ENCODE peak calls at places on chromosomes 5 and 9, in four cellular contexts. One of them, this sample, is unnamed.
A peak's percentile ranks its signal among the peaks of the same experiment; 100 is the strongest.

GRCh38 chr5:77015938-77016569 is 14.2 kb upstream of the AGGF1 start:
- DNase-seq in HepG2: peak; percentile 12
- DNase-seq in K562: peak; percentile 66
- DNase-seq in GM12878: no peak
- DNase-seq in this sample: no peak

GRCh38 chr9:4237748-4238511 is 61.9 kb downstream of the GLIS3 start:
- DNase-seq in HepG2: no peak
- DNase-seq in K562: no peak
- DNase-seq in GM12878: no peak
- DNase-seq in this sample: no peak

GRCh38 chr5:82168294-82168693 is 109.9 kb downstream of the RPS23 start:
- DNase-seq in HepG2: no peak
- DNase-seq in K562: no peak
- DNase-seq in GM12878: no peak
- DNase-seq in this sample: no peak

GRCh38 chr5:135271533-135272310 is 127.3 kb downstream of the MACROH2A1 start:
- DNase-seq in HepG2: peak; percentile 29
- DNase-seq in K562: peak; percentile 96
- DNase-seq in GM12878: no peak
- DNase-seq in this sample: peak; percentile 27

GRCh38 chr9:32220750-32221149 is 163.7 kb upstream of the ACO1 start:
- DNase-seq in HepG2: no peak
- DNase-seq in K562: no peak
- DNase-seq in GM12878: no peak
- DNase-seq in this sample: no peak

GRCh38 chr5:565782-566445 is 41.7 kb upstream of the SLC9A3 start:
- DNase-seq in HepG2: no peak
- DNase-seq in K562: no peak
- DNase-seq in GM12878: no peak
- DNase-seq in this sample: no peak

GRCh38 chr9:95116820-95117204 is 200.7 kb downstream of the FANCC start:
- DNase-seq in HepG2: no peak
- DNase-seq in K562: no peak
- DNase-seq in GM12878: no peak
- DNase-seq in this sample: no peak

GRCh38 chr9:25224309-25224708 is 453.9 kb downstream of the TUSC1 start:
- DNase-seq in HepG2: no peak
- DNase-seq in K562: no peak
- DNase-seq in GM12878: no peak
- DNase-seq in this sample: peak; percentile 3

GRCh38 chr9:124281934-124282351 is 24.2 kb downstream of the NEK6 start:
- DNase-seq in HepG2: peak; percentile 50
- DNase-seq in K562: no peak
- DNase-seq in GM12878: no peak
- DNase-seq in this sample: no peak

GRCh38 chr5:68780299-68780960 is 313.4 kb upstream of the SLC30A5 start:
- DNase-seq in HepG2: no peak
- DNase-seq in K562: no peak
- DNase-seq in GM12878: no peak
- DNase-seq in this sample: no peak

GRCh38 chr9:72577212-72577753 is 55.9 kb downstream of the TMC1 start:
- DNase-seq in HepG2: no peak
- DNase-seq in K562: no peak
- DNase-seq in GM12878: no peak
- DNase-seq in this sample: no peak

GRCh38 chr9:15240927-15241326 is 66.1 kb downstream of the TTC39B start:
- DNase-seq in HepG2: no peak
- DNase-seq in K562: no peak
- DNase-seq in GM12878: no peak
- DNase-seq in this sample: no peak

GRCh38 chr5:149041242-149041641 is 21.6 kb downstream of the SH3TC2 start:
- DNase-seq in HepG2: no peak
- DNase-seq in K562: no peak
- DNase-seq in GM12878: no peak
- DNase-seq in this sample: no peak

GRCh38 chr5:74336286-74336685 is 304.2 kb downstream of the ENC1 start:
- DNase-seq in HepG2: no peak
- DNase-seq in K562: no peak
- DNase-seq in GM12878: no peak
- DNase-seq in this sample: no peak

GRCh38 chr9:86636614-86637013 is 282.4 kb upstream of the TUT7 start:
- DNase-seq in HepG2: no peak
- DNase-seq in K562: peak; percentile 59
- DNase-seq in GM12878: no peak
- DNase-seq in this sample: no peak

GRCh38 chr9:86639287-86639686 is 285.1 kb upstream of the TUT7 start:
- DNase-seq in HepG2: no peak
- DNase-seq in K562: no peak
- DNase-seq in GM12878: no peak
- DNase-seq in this sample: no peak

GRCh38 chr9:86636051-86636450 is 281.8 kb upstream of the TUT7 start:
- DNase-seq in HepG2: no peak
- DNase-seq in K562: no peak
- DNase-seq in GM12878: no peak
- DNase-seq in this sample: no peak

GRCh38 chr9:86638109-86638508 is 283.9 kb upstream of the TUT7 start:
- DNase-seq in HepG2: no peak
- DNase-seq in K562: no peak
- DNase-seq in GM12878: no peak
- DNase-seq in this sample: no peak

DNA sequence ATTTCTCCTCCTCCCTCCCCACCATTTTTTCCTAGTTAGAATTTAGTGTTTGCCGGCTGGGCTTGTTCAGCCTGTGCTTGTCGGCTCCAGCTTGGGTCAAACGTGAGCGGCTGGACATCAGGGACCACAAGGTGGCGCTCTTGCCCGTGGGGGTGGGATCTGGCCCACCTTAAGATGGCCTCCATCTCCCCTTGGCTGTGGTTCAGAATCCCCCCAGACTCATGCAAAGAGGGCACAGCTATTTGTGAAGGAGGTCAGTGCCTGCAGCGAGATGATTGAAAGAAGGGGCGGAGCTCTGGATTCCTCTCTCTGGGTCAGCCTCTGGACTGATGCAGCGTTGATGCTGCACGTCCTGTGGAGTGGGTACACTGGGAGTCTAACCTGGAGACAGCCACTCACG is 283.3 kb upstream of the TUT7 start:
- DNase-seq in HepG2: no peak
- DNase-seq in K562: peak; percentile 39
- DNase-seq in GM12878: no peak
- DNase-seq in this sample: peak; percentile 45
- TF ChIP-seq NFIC in HepG2: no peak
- TF ChIP-seq NFIC in K562: no peak
- TF ChIP-seq NFIC in GM12878: no peak
- TF ChIP-seq NFIC in this sample: no peak

GRCh38 chr5:143733635-143734341 is 78.2 kb upstream of the HMHB1 start:
- DNase-seq in HepG2: no peak
- DNase-seq in K562: no peak
- DNase-seq in GM12878: no peak
- DNase-seq in this sample: no peak
- TF ChIP-seq NFIC in HepG2: no peak
- TF ChIP-seq NFIC in K562: no peak
- TF ChIP-seq NFIC in GM12878: no peak
- TF ChIP-seq NFIC in this sample: no peak

DNA sequence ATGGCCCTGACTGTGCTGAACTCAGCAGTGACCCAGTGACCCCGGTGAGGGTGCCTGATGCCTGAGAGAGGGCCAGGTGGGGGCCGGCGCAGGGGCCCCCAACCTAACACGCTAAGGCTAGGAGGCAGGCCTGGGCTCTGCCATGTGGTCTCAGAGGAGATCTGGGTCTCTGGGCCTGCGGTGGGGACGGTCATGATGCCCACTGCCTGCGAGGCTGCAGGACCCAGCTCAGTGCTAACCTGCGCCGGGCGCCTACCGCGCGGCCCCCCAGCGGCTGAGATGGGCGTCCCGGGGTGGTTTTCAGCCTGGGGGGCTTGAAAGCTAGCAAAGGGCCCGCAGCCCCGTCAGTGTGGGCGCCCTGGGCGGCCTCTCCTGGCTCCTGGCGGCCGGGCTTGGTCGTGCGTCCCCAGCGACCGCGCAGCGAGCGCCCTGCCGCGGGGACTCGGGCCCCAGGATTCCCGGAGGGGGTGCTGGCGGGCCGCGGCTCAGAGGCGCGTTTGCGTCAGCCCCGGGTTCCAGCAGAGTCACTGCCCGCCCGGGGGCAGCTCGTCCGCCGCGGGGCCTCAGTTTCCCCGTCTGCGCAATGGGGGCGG is 2.5 kb downstream of the EGFL7 start:
- DNase-seq in HepG2: no peak
- DNase-seq in K562: peak; percentile 76
- DNase-seq in GM12878: no peak
- DNase-seq in this sample: peak; percentile 92
- TF ChIP-seq NFIC in HepG2: no peak
- TF ChIP-seq NFIC in K562: no peak
- TF ChIP-seq NFIC in GM12878: no peak
- TF ChIP-seq NFIC in this sample: no peak

GRCh38 chr9:101737705-101738565 is 512 bp downstream of the GRIN3A start:
- DNase-seq in HepG2: no peak
- DNase-seq in K562: no peak
- DNase-seq in GM12878: no peak
- DNase-seq in this sample: peak; percentile 56
- TF ChIP-seq NFIC in HepG2: no peak
- TF ChIP-seq NFIC in K562: no peak
- TF ChIP-seq NFIC in GM12878: no peak
- TF ChIP-seq NFIC in this sample: no peak

GRCh38 chr9:114350636-114351396 is 21.1 kb downstream of the ORM2 start:
- DNase-seq in HepG2: no peak
- DNase-seq in K562: no peak
- DNase-seq in GM12878: no peak
- DNase-seq in this sample: no peak
- TF ChIP-seq NFIC in HepG2: no peak
- TF ChIP-seq NFIC in K562: no peak
- TF ChIP-seq NFIC in GM12878: no peak
- TF ChIP-seq NFIC in this sample: no peak

This sample was measured in SK-N-SH.